ENCODE peak calls at places on chromosomes 6 and 20, in seven cellular contexts. I, C, X, U, T, P and J are unnamed samples.

GRCh38 chr6:36571122-36572043 is 22.8 kb upstream of the SRSF3 start:
- DNase-seq in I (no peak), C (no peak), X (no peak), U (no peak), T (no peak), P (no peak), J (no peak)

GRCh38 chr6:164069352-164070022 is 655.0 kb downstream of the QKI start:
- DNase-seq in I (peak), C (peak), X (peak), U (no peak), T (peak), P (no peak), J (peak)

GRCh38 chr6:15427360-15428070 is 181.6 kb downstream of the JARID2 start:
- DNase-seq in I (no peak), C (no peak), X (peak), U (no peak), T (no peak), P (no peak), J (no peak)

GRCh38 chr20:5044075-5044620 is 42.8 kb upstream of the SLC23A2 start:
- DNase-seq in I (no peak), C (no peak), X (no peak), U (no peak), T (no peak), P (no peak), J (no peak)

GRCh38 chr6:52361945-52362442 is at the start of gene PAQR8:
- DNase-seq in I (peak), C (peak), X (peak), U (peak), T (peak), P (peak), J (peak)

GRCh38 chr6:21447987-21448386 is 145.6 kb upstream of the SOX4 start:
- DNase-seq in I (no peak), C (no peak), X (no peak), U (no peak), T (no peak), P (no peak), J (no peak)

GRCh38 chr20:37295001-37295400 is 5.5 kb downstream of the MANBAL start:
- DNase-seq in I (peak), C (no peak), X (peak), U (peak), T (peak), P (no peak), J (no peak)

GRCh38 chr20:33730946-33731692 is 677 bp upstream of the ZNF341 start:
- DNase-seq in I (no peak), C (no peak), X (no peak), U (no peak), T (no peak), P (no peak), J (no peak)

GRCh38 chr20:8033447-8033846 is 13.9 kb upstream of the TMX4 start:
- DNase-seq in I (no peak), C (no peak), X (no peak), U (no peak), T (no peak), P (no peak), J (no peak)

GRCh38 chr6:106347219-106347618 is 13.3 kb upstream of the CRYBG1 start:
- DNase-seq in I (no peak), C (no peak), X (no peak), U (no peak), T (no peak), P (no peak), J (no peak)

GRCh38 chr6:134041093-134041492 is 11.3 kb downstream of the SLC2A12 start:
- DNase-seq in I (peak), C (no peak), X (peak), U (no peak), T (peak), P (no peak), J (no peak)

GRCh38 chr20:55375920-55376319 is 629.4 kb downstream of the CBLN4 start:
- DNase-seq in I (no peak), C (no peak), X (no peak), U (no peak), T (no peak), P (no peak), J (no peak)

GRCh38 chr6:110043366-110043994 is 65.4 kb downstream of the GPR6 start:
- DNase-seq in I (no peak), C (no peak), X (no peak), U (no peak), T (no peak), P (no peak), J (no peak)

GRCh38 chr6:111692327-111693164 is 86.9 kb upstream of the TRAF3IP2 start:
- DNase-seq in I (no peak), C (no peak), X (no peak), U (peak), T (peak), P (peak), J (no peak)

GRCh38 chr6:112100561-112100960 is 13.2 kb downstream of the FAM229B start:
- DNase-seq in I (no peak), C (no peak), X (no peak), U (no peak), T (no peak), P (no peak), J (no peak)

GRCh38 chr6:132300323-132300949 is 100.8 kb downstream of the MOXD1 start:
- DNase-seq in I (peak), C (no peak), X (peak), U (peak), T (peak), P (no peak), J (peak)

GRCh38 chr6:87697581-87698552 is 4.2 kb downstream of the AKIRIN2 start:
- DNase-seq in I (peak), C (no peak), X (peak), U (no peak), T (peak), P (no peak), J (no peak)

GRCh38 chr20:11186301-11187008 is 512.7 kb upstream of the JAG1 start:
- DNase-seq in I (no peak), C (no peak), X (no peak), U (no peak), T (no peak), P (no peak), J (no peak)

GRCh38 chr6:142551145-142551811 is 249.5 kb downstream of the ADGRG6 start:
- DNase-seq in I (peak), C (no peak), X (peak), U (peak), T (no peak), P (peak), J (no peak)

GRCh38 chr6:56477241-56477640 is 165.4 kb downstream of the DST start:
- DNase-seq in I (no peak), C (no peak), X (no peak), U (no peak), T (no peak), P (no peak), J (no peak)

GRCh38 chr20:20803011-20803410 is 90.6 kb upstream of the RALGAPA2 start:
- DNase-seq in I (no peak), C (no peak), X (no peak), U (no peak), T (no peak), P (no peak), J (no peak)

GRCh38 chr20:48210111-48211029 is 425.1 kb upstream of the SULF2 start:
- DNase-seq in I (no peak), C (no peak), X (no peak), U (no peak), T (no peak), P (no peak), J (no peak)

GRCh38 chr6:90217621-90218496 is 78.8 kb downstream of the BACH2 start:
- DNase-seq in I (no peak), C (no peak), X (peak), U (peak), T (no peak), P (no peak), J (peak)

GRCh38 chr6:147906361-147906760 is 397.9 kb downstream of the SAMD5 start:
- DNase-seq in I (no peak), C (no peak), X (peak), U (no peak), T (no peak), P (no peak), J (no peak)

GRCh38 chr6:70371454-70372105 is 41.7 kb upstream of the FAM135A start:
- DNase-seq in I (peak), C (no peak), X (peak), U (no peak), T (peak), P (no peak), J (no peak)

GRCh38 chr6:94645191-94645590 is 932.1 kb upstream of the MANEA start:
- DNase-seq in I (no peak), C (no peak), X (no peak), U (no peak), T (no peak), P (no peak), J (no peak)

GRCh38 chr6:139510040-139510815 is 135.8 kb upstream of the CITED2 start:
- DNase-seq in I (no peak), C (peak), X (no peak), U (no peak), T (no peak), P (no peak), J (no peak)

GRCh38 chr6:108707328-108707976 is 140.8 kb upstream of the ARMC2 start:
- DNase-seq in I (peak), C (no peak), X (no peak), U (peak), T (peak), P (peak), J (no peak)

GRCh38 chr6:108710560-108710959 is 137.7 kb upstream of the ARMC2 start:
- DNase-seq in I (no peak), C (no peak), X (no peak), U (no peak), T (no peak), P (no peak), J (no peak)

GRCh38 chr6:108711831-108712230 is 136.4 kb upstream of the ARMC2 start:
- DNase-seq in I (no peak), C (no peak), X (no peak), U (no peak), T (no peak), P (no peak), J (no peak)

GRCh38 chr6:108711094-108711493 is 137.1 kb upstream of the ARMC2 start:
- DNase-seq in I (no peak), C (no peak), X (no peak), U (no peak), T (no peak), P (no peak), J (no peak)

DNA sequence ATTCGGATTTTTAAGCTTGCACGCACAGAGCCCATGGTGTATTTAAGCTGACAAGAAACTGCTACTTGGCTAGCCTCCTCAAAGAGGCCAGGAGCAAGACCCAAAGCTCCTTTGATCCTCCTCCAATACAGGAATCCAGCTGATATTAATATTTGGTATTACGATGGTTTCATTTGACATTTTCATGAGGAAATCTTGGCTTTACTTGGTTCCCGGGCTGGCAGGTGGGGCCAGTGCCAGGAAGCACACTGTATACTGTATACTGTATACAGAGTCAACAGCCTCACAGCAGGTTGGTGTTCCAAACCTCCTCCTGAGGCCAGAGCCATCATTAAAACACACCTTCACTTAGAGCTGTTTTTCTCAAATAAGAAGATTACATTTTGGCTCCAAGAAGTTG is 138.2 kb upstream of the ARMC2 start:
- DNase-seq in I (no peak), C (no peak), X (no peak), U (no peak), T (no peak), P (peak), J (no peak)
- TF ChIP-seq CTCF in I (no peak), C (no peak), X (no peak), U (no peak), T (no peak), P (no peak), J (no peak)

DNA sequence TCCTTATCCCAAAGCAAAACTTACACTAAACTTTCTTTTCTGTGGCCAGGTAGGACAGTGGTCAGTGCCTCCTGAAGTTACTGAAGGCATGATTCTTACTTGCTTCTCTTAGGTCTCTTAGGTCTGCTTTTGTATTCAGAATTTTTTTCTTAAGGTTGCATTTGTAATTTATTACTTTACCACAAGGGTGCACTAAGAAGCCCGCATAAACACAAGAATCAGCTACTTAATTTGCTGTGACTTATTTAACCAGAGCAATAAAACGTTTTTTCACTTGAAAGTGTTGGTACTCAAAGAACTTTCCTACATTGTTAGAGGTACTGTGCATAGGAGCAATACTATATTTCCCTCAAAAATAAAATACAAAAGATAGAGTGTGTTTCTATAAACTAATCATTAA is 75.4 kb upstream of the LAMA2 start:
- DNase-seq in I (peak), C (no peak), X (peak), U (no peak), T (peak), P (no peak), J (no peak)
- TF ChIP-seq CTCF in I (peak), C (peak), X (peak), U (peak), T (peak), P (peak), J (peak)

GRCh38 chr6:6007311-6008113 is 787 bp upstream of the NRN1 start:
- DNase-seq in I (no peak), C (no peak), X (peak), U (no peak), T (no peak), P (no peak), J (peak)
- TF ChIP-seq CTCF in I (peak), C (peak), X (peak), U (no peak), T (no peak), P (no peak), J (peak)

GRCh38 chr6:42961020-42961470 is 491 bp downstream of the GNMT start:
- DNase-seq in I (no peak), C (no peak), X (no peak), U (no peak), T (no peak), P (peak), J (no peak)

GRCh38 chr6:42962096-42962495 is 1.5 kb downstream of the GNMT start:
- DNase-seq in I (no peak), C (no peak), X (no peak), U (no peak), T (no peak), P (no peak), J (no peak)

GRCh38 chr6:42963179-42963854 is 2.8 kb downstream of the GNMT start:
- DNase-seq in I (no peak), C (no peak), X (no peak), U (no peak), T (no peak), P (no peak), J (no peak)

GRCh38 chr6:42962502-42963178 is 2.1 kb downstream of the GNMT start:
- DNase-seq in I (no peak), C (no peak), X (no peak), U (no peak), T (no peak), P (no peak), J (no peak)

DNA sequence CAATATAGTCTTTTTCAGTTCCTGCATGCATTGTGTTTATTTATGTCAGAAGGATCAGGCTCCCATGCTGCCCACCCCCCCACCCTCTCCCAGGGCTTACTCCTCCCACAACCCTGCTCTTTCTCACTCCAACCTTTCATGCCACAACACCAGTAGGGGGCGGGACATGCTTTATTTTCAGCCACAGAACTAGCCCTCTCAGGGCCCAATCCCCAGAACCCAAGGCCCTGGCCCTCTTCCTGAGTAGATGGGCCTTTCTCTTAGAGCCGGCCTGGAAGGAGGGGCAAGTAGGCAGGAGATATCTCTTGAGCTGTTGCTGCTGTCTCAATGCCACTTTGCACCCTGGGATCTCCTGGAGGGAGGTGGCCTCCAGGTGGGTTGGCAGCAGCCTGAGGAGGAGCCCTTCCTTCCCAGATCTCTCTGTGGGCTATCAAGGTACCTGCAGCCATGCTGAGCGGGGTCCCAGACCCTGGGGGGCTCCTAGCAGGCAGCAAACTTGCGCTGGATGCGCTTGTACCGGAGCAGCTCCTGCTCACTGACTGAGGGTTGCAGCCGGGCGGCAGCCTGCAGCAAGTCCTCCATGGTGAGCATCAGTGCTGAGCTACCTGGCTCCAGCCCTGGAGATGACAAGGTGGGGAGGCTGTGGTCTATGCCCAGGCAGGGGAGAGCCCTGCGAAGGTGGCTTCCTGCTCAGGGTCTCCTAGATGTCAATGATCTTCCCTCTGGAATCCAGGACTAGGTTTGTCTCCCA is 3.5 kb downstream of the GNMT start:
- DNase-seq in I (peak), C (no peak), X (peak), U (peak), T (peak), P (no peak), J (peak)
- TF ChIP-seq CTCF in I (peak), C (no peak), X (peak), U (no peak), T (peak), P (no peak), J (peak)

GRCh38 chr6:159969204-159969912 is 476 bp downstream of the IGF2R start:
- DNase-seq in I (peak), C (peak), X (no peak), U (peak), T (peak), P (peak), J (peak)
- TF ChIP-seq CTCF in I (no peak), C (peak), X (no peak), U (no peak), T (no peak), P (no peak), J (no peak)

DNA sequence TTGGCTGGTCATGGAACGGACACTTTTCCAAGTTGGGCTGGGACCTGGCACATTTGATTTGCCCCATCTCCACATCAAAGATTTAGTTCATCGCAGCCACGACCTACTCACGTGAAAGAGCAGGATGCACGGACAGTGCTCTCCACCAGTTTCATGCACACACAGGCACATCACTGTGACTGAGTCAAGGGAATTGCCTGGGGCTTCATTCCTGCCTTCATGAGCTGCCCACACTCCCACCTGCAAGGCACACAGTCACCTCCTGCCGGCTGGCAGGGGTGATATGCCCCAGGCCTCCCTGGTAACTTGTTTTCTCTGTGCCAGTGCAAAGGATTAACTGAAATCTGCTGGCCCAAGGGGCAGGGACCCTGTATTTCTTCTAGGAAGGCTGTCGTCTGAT is 23.3 kb upstream of the CST1 start:
- DNase-seq in I (no peak), C (no peak), X (no peak), U (no peak), T (no peak), P (no peak), J (no peak)
- TF ChIP-seq CTCF in I (no peak), C (no peak), X (no peak), U (no peak), T (no peak), P (no peak), J (no peak)